ENCODE peak calls at places on chromosomes 13 and 19, in five cellular contexts. One of them, this sample, is unnamed.

GRCh38 chr13:105642511-105642958 is 892.9 kb downstream of the EFNB2 start:
- DNase-seq in NT2/D1: no peak
- DNase-seq in H1: no peak
- DNase-seq in GM12878: no peak
- DNase-seq in HepG2: no peak
- DNase-seq in this sample: no peak

GRCh38 chr13:49938274-49938673 is 2.1 kb upstream of the SPRYD7 start:
- DNase-seq in NT2/D1: no peak
- DNase-seq in GM12878: no peak
- DNase-seq in H1: no peak
- DNase-seq in HepG2: peak
- DNase-seq in this sample: no peak

GRCh38 chr19:11821474-11821873 is 7.4 kb downstream of the ZNF440 start:
- DNase-seq in HepG2: no peak
- DNase-seq in GM12878: no peak
- DNase-seq in H1: no peak
- DNase-seq in NT2/D1: no peak
- DNase-seq in this sample: no peak

GRCh38 chr19:41695745-41696144 is 7.7 kb upstream of the CEACAM7 start:
- DNase-seq in GM12878: no peak
- DNase-seq in HepG2: no peak
- DNase-seq in H1: no peak
- DNase-seq in NT2/D1: no peak
- DNase-seq in this sample: no peak

GRCh38 chr13:94173312-94173854 is 306.1 kb downstream of the DCT start:
- DNase-seq in HepG2: no peak
- DNase-seq in H1: no peak
- DNase-seq in NT2/D1: no peak
- DNase-seq in GM12878: no peak
- DNase-seq in this sample: no peak

GRCh38 chr19:35942235-35942634 is 6.1 kb downstream of the LRFN3 start:
- DNase-seq in H1: no peak
- DNase-seq in NT2/D1: no peak
- DNase-seq in HepG2: peak
- DNase-seq in GM12878: no peak
- DNase-seq in this sample: no peak

GRCh38 chr19:40598918-40599307 is 2.3 kb upstream of the LTBP4 start:
- DNase-seq in GM12878: no peak
- DNase-seq in H1: no peak
- DNase-seq in HepG2: no peak
- DNase-seq in NT2/D1: no peak
- DNase-seq in this sample: no peak

GRCh38 chr13:26025196-26025595 is 26.6 kb downstream of the SHISA2 start:
- DNase-seq in GM12878: no peak
- DNase-seq in H1: no peak
- DNase-seq in NT2/D1: no peak
- DNase-seq in HepG2: no peak
- DNase-seq in this sample: no peak

GRCh38 chr13:94217370-94217769 is 262.1 kb downstream of the DCT start:
- DNase-seq in NT2/D1: no peak
- DNase-seq in GM12878: no peak
- DNase-seq in H1: no peak
- DNase-seq in HepG2: no peak
- DNase-seq in this sample: no peak

GRCh38 chr19:14139944-14140343 is 3.6 kb upstream of the ASF1B start:
- DNase-seq in GM12878: no peak
- DNase-seq in H1: no peak
- DNase-seq in NT2/D1: no peak
- DNase-seq in HepG2: no peak
- DNase-seq in this sample: no peak

GRCh38 chr13:100433475-100433874 is 155.1 kb downstream of the GGACT start:
- DNase-seq in HepG2: no peak
- DNase-seq in H1: no peak
- DNase-seq in NT2/D1: no peak
- DNase-seq in GM12878: no peak
- DNase-seq in this sample: no peak

GRCh38 chr19:55366790-55367189 is 3.5 kb downstream of the IL11 start:
- DNase-seq in GM12878: no peak
- DNase-seq in NT2/D1: no peak
- DNase-seq in H1: no peak
- DNase-seq in HepG2: no peak
- DNase-seq in this sample: no peak

GRCh38 chr19:40717880-40718773 is 1.2 kb downstream of the ITPKC start:
- DNase-seq in NT2/D1: no peak
- DNase-seq in H1: no peak
- DNase-seq in GM12878: no peak
- DNase-seq in HepG2: peak
- DNase-seq in this sample: no peak

GRCh38 chr19:51219307-51219706 is 5.6 kb upstream of the CD33 start:
- DNase-seq in H1: no peak
- DNase-seq in GM12878: no peak
- DNase-seq in HepG2: no peak
- DNase-seq in NT2/D1: no peak
- DNase-seq in this sample: no peak

GRCh38 chr13:49400755-49401659 is 42.9 kb downstream of the CAB39L start:
- DNase-seq in GM12878: no peak
- DNase-seq in H1: no peak
- DNase-seq in NT2/D1: no peak
- DNase-seq in HepG2: no peak
- DNase-seq in this sample: no peak

GRCh38 chr19:7888145-7888825 is at the start of gene LRRC8E:
- DNase-seq in NT2/D1: peak
- DNase-seq in HepG2: peak
- DNase-seq in GM12878: no peak
- DNase-seq in H1: no peak
- DNase-seq in this sample: peak

GRCh38 chr19:14366529-14366928 is 14.7 kb upstream of the ADGRE5 start:
- DNase-seq in H1: peak
- DNase-seq in NT2/D1: no peak
- DNase-seq in GM12878: peak
- DNase-seq in HepG2: peak
- DNase-seq in this sample: peak

GRCh38 chr19:10270616-10271394 is at the start of gene ICAM1:
- DNase-seq in NT2/D1: no peak
- DNase-seq in GM12878: no peak
- DNase-seq in HepG2: peak
- DNase-seq in H1: no peak
- DNase-seq in this sample: no peak

GRCh38 chr13:67841071-67841470 is 610.9 kb upstream of the PCDH9 start:
- DNase-seq in NT2/D1: no peak
- DNase-seq in GM12878: no peak
- DNase-seq in H1: peak
- DNase-seq in HepG2: no peak
- DNase-seq in this sample: peak

GRCh38 chr19:3420909-3421619 is 54.7 kb downstream of the NFIC start:
- DNase-seq in H1: no peak
- DNase-seq in HepG2: no peak
- DNase-seq in GM12878: no peak
- DNase-seq in NT2/D1: no peak
- DNase-seq in this sample: no peak

GRCh38 chr13:33115274-33115673 is 99.1 kb downstream of the KL start:
- DNase-seq in GM12878: no peak
- DNase-seq in H1: no peak
- DNase-seq in NT2/D1: no peak
- DNase-seq in HepG2: no peak
- DNase-seq in this sample: no peak

GRCh38 chr13:104779311-104779710 is 1713.1 kb upstream of the SLC10A2 start:
- DNase-seq in HepG2: no peak
- DNase-seq in NT2/D1: no peak
- DNase-seq in GM12878: no peak
- DNase-seq in H1: peak
- DNase-seq in this sample: no peak

GRCh38 chr19:15087182-15087581 is 5.2 kb downstream of the OR1I1 start:
- DNase-seq in NT2/D1: no peak
- DNase-seq in GM12878: no peak
- DNase-seq in HepG2: no peak
- DNase-seq in H1: no peak
- DNase-seq in this sample: no peak

GRCh38 chr19:1551068-1552040 is 16.8 kb downstream of the MEX3D start:
- DNase-seq in H1: no peak
- DNase-seq in GM12878: no peak
- DNase-seq in NT2/D1: no peak
- DNase-seq in HepG2: no peak
- DNase-seq in this sample: no peak

DNA sequence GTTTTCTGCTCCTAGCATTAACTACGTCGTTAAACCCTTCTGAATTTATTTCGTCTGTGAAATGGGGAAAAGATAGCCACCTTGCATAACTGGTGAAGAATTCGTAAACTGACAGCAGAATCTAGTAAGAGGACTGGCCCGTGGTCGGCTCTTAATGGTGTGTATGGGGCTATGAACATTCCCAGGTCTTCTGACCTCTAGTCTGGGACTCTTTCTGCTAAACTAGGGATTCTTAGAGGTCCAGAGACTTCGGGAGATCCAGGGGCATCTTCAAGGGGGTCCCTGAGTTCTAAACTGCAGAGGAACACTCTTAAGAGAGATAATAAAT is 231.1 kb upstream of the SERP2 start:
- DNase-seq in NT2/D1: no peak
- DNase-seq in H1: no peak
- DNase-seq in HepG2: no peak
- DNase-seq in GM12878: no peak
- DNase-seq in this sample: peak
- TF ChIP-seq SUZ12 in NT2/D1: no peak
- TF ChIP-seq SUZ12 in H1: no peak
- TF ChIP-seq SUZ12 in HepG2: no peak
- TF ChIP-seq SUZ12 in GM12878: no peak
- TF ChIP-seq SUZ12 in this sample: no peak

DNA sequence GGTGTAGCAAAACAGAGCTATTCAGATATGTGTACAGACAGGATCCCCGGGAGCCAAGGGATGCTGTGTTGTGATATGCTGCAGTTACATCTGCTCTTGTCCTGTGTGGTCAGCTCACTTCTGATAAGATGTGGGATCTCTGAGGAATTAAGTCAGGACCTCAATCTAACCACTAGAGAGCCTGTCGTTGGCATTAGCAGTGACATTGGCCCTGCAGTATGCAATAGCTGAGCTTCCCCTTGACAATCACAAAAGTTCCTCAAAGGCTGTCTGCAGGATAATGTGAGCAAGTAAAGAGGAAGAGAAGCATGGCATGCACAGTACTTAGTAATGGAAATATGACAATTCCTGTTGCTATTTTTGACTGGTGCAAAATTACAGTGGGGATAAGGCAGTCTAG is 203.4 kb upstream of the MIR17HG start:
- DNase-seq in GM12878: no peak
- DNase-seq in NT2/D1: no peak
- DNase-seq in H1: no peak
- DNase-seq in HepG2: no peak
- DNase-seq in this sample: no peak
- TF ChIP-seq SUZ12 in GM12878: no peak
- TF ChIP-seq SUZ12 in NT2/D1: no peak
- TF ChIP-seq SUZ12 in H1: no peak
- TF ChIP-seq SUZ12 in HepG2: no peak
- TF ChIP-seq SUZ12 in this sample: no peak

GRCh38 chr13:113861433-113862030 is 2.3 kb downstream of the GAS6 start:
- DNase-seq in GM12878: no peak
- DNase-seq in HepG2: no peak
- DNase-seq in H1: no peak
- DNase-seq in NT2/D1: no peak
- DNase-seq in this sample: no peak

GRCh38 chr13:113864303-113864890 is 521 bp upstream of the GAS6 start:
- DNase-seq in NT2/D1: no peak
- DNase-seq in GM12878: no peak
- DNase-seq in HepG2: no peak
- DNase-seq in H1: no peak
- DNase-seq in this sample: no peak

GRCh38 chr13:113862191-113862765 is 1.6 kb downstream of the GAS6 start:
- DNase-seq in H1: no peak
- DNase-seq in GM12878: no peak
- DNase-seq in NT2/D1: no peak
- DNase-seq in HepG2: no peak
- DNase-seq in this sample: no peak

GRCh38 chr13:113863511-113864302 is at the start of gene GAS6:
- DNase-seq in GM12878: no peak
- DNase-seq in H1: no peak
- DNase-seq in NT2/D1: no peak
- DNase-seq in HepG2: no peak
- DNase-seq in this sample: peak

DNA sequence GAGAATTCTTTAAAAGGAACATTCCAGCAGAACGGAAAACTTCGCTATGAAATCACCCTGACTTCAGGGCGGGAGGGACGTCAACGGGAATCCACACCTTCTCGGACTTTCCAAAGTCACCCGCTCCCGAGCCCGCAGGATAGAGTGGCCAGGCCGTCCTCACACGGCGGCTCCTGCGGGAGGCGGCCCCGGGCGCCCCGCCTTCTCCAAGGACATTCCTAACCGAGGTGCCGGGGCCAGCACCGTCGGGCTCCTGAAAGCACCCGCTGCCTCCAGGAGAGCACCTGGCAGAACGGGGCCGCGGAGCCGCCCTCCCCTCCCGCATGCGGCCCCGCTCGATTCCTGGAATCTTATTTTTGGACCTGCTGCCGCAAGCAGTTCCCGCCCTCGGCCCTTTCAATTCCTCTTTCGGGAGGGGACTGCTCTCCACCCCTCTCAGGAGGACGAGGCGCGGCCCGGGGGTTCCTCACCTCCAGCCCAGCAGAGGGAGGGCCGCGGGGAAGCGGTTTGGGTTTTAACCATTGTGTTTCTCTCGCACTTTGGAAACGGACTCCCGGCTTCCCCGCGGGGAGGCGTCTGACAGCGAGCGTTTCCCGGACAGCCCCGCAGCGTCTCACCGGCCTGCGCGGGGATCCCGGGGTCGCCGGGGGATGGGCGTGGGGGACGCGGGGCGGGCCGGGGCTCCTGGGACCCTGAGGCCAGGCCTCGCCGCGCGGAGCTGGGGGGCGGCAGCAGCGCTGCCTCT is 938 bp downstream of the GAS6 start:
- DNase-seq in NT2/D1: no peak
- DNase-seq in HepG2: no peak
- DNase-seq in H1: no peak
- DNase-seq in GM12878: no peak
- DNase-seq in this sample: peak
- TF ChIP-seq SUZ12 in NT2/D1: no peak
- TF ChIP-seq SUZ12 in HepG2: no peak
- TF ChIP-seq SUZ12 in H1: peak
- TF ChIP-seq SUZ12 in GM12878: no peak
- TF ChIP-seq SUZ12 in this sample: no peak

DNA sequence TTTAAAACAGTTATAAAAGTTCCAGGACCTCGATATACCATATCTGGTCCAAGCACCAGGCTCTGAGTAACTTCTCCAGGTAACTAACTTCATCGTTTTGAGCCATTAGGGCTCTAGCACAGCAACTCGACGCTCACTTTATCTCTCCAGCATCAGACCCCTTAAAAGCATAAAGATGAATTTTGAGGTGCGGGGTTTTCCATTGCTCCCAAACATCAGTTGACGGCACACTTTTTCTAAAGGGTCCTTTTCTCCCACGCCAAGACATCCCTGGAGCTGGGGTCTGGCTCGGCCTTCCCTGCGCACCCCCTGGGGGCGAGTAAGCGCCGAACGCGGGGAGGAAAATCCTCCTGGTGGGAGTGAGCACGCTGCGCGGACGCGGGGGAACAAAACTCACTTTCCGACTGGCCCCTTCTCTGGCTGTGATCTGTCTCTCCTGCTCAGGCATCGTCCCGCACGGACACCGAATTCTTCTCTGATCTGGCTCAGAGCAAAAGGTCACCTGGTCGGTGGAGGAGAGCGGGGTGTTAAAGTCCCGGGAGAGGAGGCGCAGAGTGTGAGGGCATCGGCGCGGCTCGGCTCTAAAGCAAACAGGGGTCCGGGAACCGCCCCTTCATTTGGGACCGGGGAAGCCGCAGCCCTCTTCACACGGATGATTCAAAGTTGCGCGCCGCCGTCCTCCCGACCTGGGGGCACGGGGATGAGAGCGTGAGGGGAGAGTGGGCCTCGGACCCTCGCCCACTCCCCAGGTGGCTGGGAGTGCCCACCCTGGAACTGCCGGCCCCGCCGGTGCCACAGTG is at the start of gene ATP7B:
- DNase-seq in GM12878: no peak
- DNase-seq in NT2/D1: no peak
- DNase-seq in H1: no peak
- DNase-seq in HepG2: peak
- DNase-seq in this sample: peak
- TF ChIP-seq SUZ12 in GM12878: no peak
- TF ChIP-seq SUZ12 in NT2/D1: no peak
- TF ChIP-seq SUZ12 in H1: peak
- TF ChIP-seq SUZ12 in HepG2: no peak
- TF ChIP-seq SUZ12 in this sample: no peak